ENCODE peak calls at places on chromosomes 16 and 17, in ten cellular contexts. O is HuH-7; A is HAP-1; R is NCI-H510A treated with DMSO at 0.1 percent for 48 hours; Y is GM13976; S is stimulated activated CD4-positive, alpha-beta T cell treated with anti-CD3 and anti-CD28 coated beads, TNF-alpha, amount 100 ng/mL, for 1 hour; K is NCI-H82; L is H7; G is T-helper 2 cell; T is heart left ventricle. W is an unnamed sample.

GRCh38 chr17:9386401-9386800 is 189.2 kb downstream of the STX8 start:
- DNase-seq in O (peak), A (no peak), R (no peak), Y (no peak), S (no peak), K (no peak), L (no peak), G (no peak), T (no peak), W (no peak)

GRCh38 chr17:49932131-49932723 is 36.8 kb upstream of the DLX4 start:
- DNase-seq in O (no peak), A (no peak), R (no peak), Y (no peak), S (no peak), K (peak), L (no peak), G (no peak), T (no peak), W (no peak)

GRCh38 chr17:30554839-30555751 is 77.9 kb downstream of the GOSR1 start:
- DNase-seq in O (peak), A (no peak), R (no peak), Y (no peak), S (no peak), K (peak), L (peak), G (no peak), T (no peak), W (no peak)

GRCh38 chr16:82509636-82510035 is 117.1 kb upstream of the CDH13 start:
- DNase-seq in O (no peak), A (no peak), R (no peak), Y (no peak), S (no peak), K (no peak), L (no peak), G (no peak), T (no peak), W (no peak)

GRCh38 chr17:67829331-67829730 is 4.0 kb downstream of the BPTF start:
- DNase-seq in O (no peak), A (no peak), R (no peak), Y (peak), S (no peak), K (no peak), L (no peak), G (peak), T (no peak), W (no peak)

GRCh38 chr16:17828012-17828411 is 357.3 kb upstream of the XYLT1 start:
- DNase-seq in O (no peak), A (no peak), R (no peak), Y (no peak), S (no peak), K (no peak), L (no peak), G (no peak), T (no peak), W (peak)

GRCh38 chr17:46046957-46047356 is 47.9 kb downstream of the STH start:
- DNase-seq in O (no peak), A (no peak), R (no peak), Y (no peak), S (no peak), K (no peak), L (no peak), G (no peak), T (no peak), W (no peak)

GRCh38 chr17:50201226-50201854 is at the start of gene COL1A1:
- DNase-seq in O (no peak), A (no peak), R (no peak), Y (no peak), S (no peak), K (no peak), L (peak), G (no peak), T (peak), W (no peak)

GRCh38 chr16:83705856-83706255 is 101.9 kb upstream of the HSBP1 start:
- DNase-seq in O (no peak), A (no peak), R (no peak), Y (no peak), S (no peak), K (no peak), L (no peak), G (no peak), T (no peak), W (no peak)

GRCh38 chr16:61412562-61412961 is 623.7 kb downstream of the CDH8 start:
- DNase-seq in O (no peak), A (no peak), R (no peak), Y (no peak), S (no peak), K (no peak), L (no peak), G (no peak), T (no peak), W (no peak)

GRCh38 chr17:18258356-18259038 is at the start of gene FLII:
- DNase-seq in O (peak), A (no peak), R (peak), Y (peak), S (no peak), K (peak), L (peak), G (peak), T (peak), W (peak)

GRCh38 chr17:49223168-49223516 is 7.4 kb downstream of the PHOSPHO1 start:
- DNase-seq in O (no peak), A (no peak), R (no peak), Y (no peak), S (no peak), K (no peak), L (no peak), G (no peak), T (no peak), W (no peak)

GRCh38 chr16:68400083-68400923 is 48.0 kb downstream of the SMPD3 start:
- DNase-seq in O (no peak), A (no peak), R (no peak), Y (no peak), S (no peak), K (no peak), L (no peak), G (no peak), T (no peak), W (no peak)

GRCh38 chr17:73371285-73371684 is 59.5 kb upstream of the CDC42EP4 start:
- DNase-seq in O (no peak), A (no peak), R (no peak), Y (no peak), S (no peak), K (no peak), L (no peak), G (no peak), T (no peak), W (no peak)

GRCh38 chr16:81752225-81752875 is 26.7 kb upstream of the PLCG2 start:
- DNase-seq in O (no peak), A (no peak), R (no peak), Y (peak), S (no peak), K (no peak), L (peak), G (no peak), T (peak), W (no peak)

GRCh38 chr17:35052240-35052608 is 11.3 kb downstream of the RFFL start:
- DNase-seq in O (no peak), A (no peak), R (no peak), Y (no peak), S (no peak), K (no peak), L (no peak), G (no peak), T (no peak), W (no peak)

GRCh38 chr16:48361540-48361939 is 23.7 kb downstream of the SIAH1 start:
- DNase-seq in O (no peak), A (no peak), R (no peak), Y (no peak), S (no peak), K (no peak), L (no peak), G (no peak), T (no peak), W (no peak)

GRCh38 chr16:72308396-72308795 is 136.4 kb upstream of the PMFBP1 start:
- DNase-seq in O (no peak), A (no peak), R (no peak), Y (no peak), S (no peak), K (no peak), L (no peak), G (no peak), T (no peak), W (no peak)

GRCh38 chr17:75843577-75844529 is at the start of gene UNC13D:
- DNase-seq in O (no peak), A (no peak), R (no peak), Y (peak), S (no peak), K (peak), L (peak), G (peak), T (no peak), W (no peak)

GRCh38 chr16:85627102-85627834 is 14.1 kb downstream of the GSE1 start:
- DNase-seq in O (no peak), A (no peak), R (no peak), Y (no peak), S (no peak), K (no peak), L (peak), G (no peak), T (no peak), W (no peak)

GRCh38 chr17:75695141-75695829 is 26.0 kb upstream of the ITGB4 start:
- DNase-seq in O (no peak), A (no peak), R (no peak), Y (no peak), S (no peak), K (no peak), L (no peak), G (no peak), T (no peak), W (no peak)

GRCh38 chr17:76248013-76248782 is 7.9 kb upstream of the RNF157 start:
- DNase-seq in O (no peak), A (no peak), R (peak), Y (no peak), S (no peak), K (no peak), L (no peak), G (no peak), T (no peak), W (no peak)

GRCh38 chr16:84746875-84747274 is 47.1 kb downstream of the USP10 start:
- DNase-seq in O (no peak), A (no peak), R (no peak), Y (no peak), S (no peak), K (no peak), L (peak), G (no peak), T (no peak), W (peak)

GRCh38 chr16:67101683-67102082 is 8.1 kb upstream of the PHAF1 start:
- DNase-seq in O (no peak), A (no peak), R (no peak), Y (no peak), S (no peak), K (no peak), L (no peak), G (no peak), T (no peak), W (no peak)

GRCh38 chr16:30706046-30706445 is 7.1 kb downstream of the SRCAP start:
- DNase-seq in O (no peak), A (no peak), R (no peak), Y (no peak), S (no peak), K (no peak), L (no peak), G (no peak), T (no peak), W (no peak)

GRCh38 chr17:69960755-69961154 is 114.3 kb upstream of the KCNJ16 start:
- DNase-seq in O (no peak), A (no peak), R (peak), Y (no peak), S (no peak), K (peak), L (no peak), G (no peak), T (peak), W (no peak)

GRCh38 chr17:4152471-4152870 is 9.5 kb downstream of the CYB5D2 start:
- DNase-seq in O (no peak), A (no peak), R (no peak), Y (no peak), S (no peak), K (no peak), L (no peak), G (no peak), T (no peak), W (no peak)

GRCh38 chr16:86826931-86827330 is 248.6 kb downstream of the FOXL1 start:
- DNase-seq in O (no peak), A (peak), R (no peak), Y (no peak), S (no peak), K (no peak), L (peak), G (no peak), T (no peak), W (no peak)

GRCh38 chr16:80557037-80557436 is 16.2 kb downstream of the DYNLRB2 start:
- DNase-seq in O (no peak), A (no peak), R (peak), Y (no peak), S (no peak), K (no peak), L (no peak), G (no peak), T (no peak), W (no peak)

GRCh38 chr17:9350083-9350482 is 225.5 kb downstream of the STX8 start:
- DNase-seq in O (no peak), A (no peak), R (no peak), Y (no peak), S (no peak), K (no peak), L (no peak), G (no peak), T (no peak), W (no peak)

GRCh38 chr16:86823895-86824671 is 245.7 kb downstream of the FOXL1 start:
- DNase-seq in O (no peak), A (no peak), R (no peak), Y (no peak), S (no peak), K (no peak), L (no peak), G (no peak), T (no peak), W (no peak)

GRCh38 chr16:57618306-57619132 is 9.9 kb upstream of the ADGRG1 start:
- DNase-seq in O (no peak), A (no peak), R (no peak), Y (no peak), S (no peak), K (no peak), L (peak), G (no peak), T (no peak), W (peak)

GRCh38 chr17:37182786-37183185 is 193.0 kb upstream of the C17orf78 start:
- DNase-seq in O (no peak), A (no peak), R (no peak), Y (no peak), S (no peak), K (no peak), L (no peak), G (no peak), T (no peak), W (no peak)

GRCh38 chr16:90078594-90078895 is 1.4 kb upstream of the PRDM7 start:
- DNase-seq in O (no peak), A (no peak), R (no peak), Y (no peak), S (no peak), K (peak), L (no peak), G (no peak), T (no peak), W (no peak)

W was measured in T47D.